ENCODE peak calls at places on chromosomes 6 and 20, in seven cellular contexts. One of them, this sample, is unnamed.

GRCh38 chr6:167404385-167405049 is 79.6 kb downstream of the TTLL2 start:
- DNase-seq in CD8-positive, alpha-beta memory T cell: no peak
- DNase-seq in HepG2: no peak
- DNase-seq in foreskin fibroblast: no peak
- DNase-seq in GM06990: no peak
- DNase-seq in AG09309: no peak
- DNase-seq in stomach: no peak
- DNase-seq in this sample: no peak

GRCh38 chr6:38349795-38350194 is 289.9 kb downstream of the BTBD9 start:
- DNase-seq in stomach: no peak
- DNase-seq in HepG2: no peak
- DNase-seq in GM06990: no peak
- DNase-seq in AG09309: peak; percentile 76
- DNase-seq in foreskin fibroblast: peak; percentile 27
- DNase-seq in CD8-positive, alpha-beta memory T cell: no peak
- DNase-seq in this sample: peak; percentile 41

GRCh38 chr6:127737009-127737486 is 160.1 kb downstream of the C6orf58 start:
- DNase-seq in stomach: peak; percentile 45
- DNase-seq in CD8-positive, alpha-beta memory T cell: peak; percentile 57
- DNase-seq in AG09309: peak; percentile 33
- DNase-seq in HepG2: peak; percentile 63
- DNase-seq in foreskin fibroblast: peak; percentile 80
- DNase-seq in GM06990: peak; percentile 1
- DNase-seq in this sample: peak; percentile 23

GRCh38 chr6:5279891-5280338 is 18.6 kb downstream of the FARS2 start:
- DNase-seq in stomach: no peak
- DNase-seq in GM06990: peak; percentile 67
- DNase-seq in foreskin fibroblast: no peak
- DNase-seq in CD8-positive, alpha-beta memory T cell: no peak
- DNase-seq in AG09309: no peak
- DNase-seq in HepG2: no peak
- DNase-seq in this sample: no peak

GRCh38 chr20:10848810-10849370 is 175.1 kb upstream of the JAG1 start:
- DNase-seq in HepG2: peak; percentile 93
- DNase-seq in AG09309: peak; percentile 87
- DNase-seq in stomach: no peak
- DNase-seq in foreskin fibroblast: peak; percentile 94
- DNase-seq in CD8-positive, alpha-beta memory T cell: no peak
- DNase-seq in GM06990: no peak
- DNase-seq in this sample: peak; percentile 92

GRCh38 chr6:73802366-73802765 is 106.4 kb downstream of the CD109 start:
- DNase-seq in CD8-positive, alpha-beta memory T cell: no peak
- DNase-seq in AG09309: no peak
- DNase-seq in stomach: no peak
- DNase-seq in HepG2: no peak
- DNase-seq in GM06990: no peak
- DNase-seq in foreskin fibroblast: no peak
- DNase-seq in this sample: no peak

GRCh38 chr6:26216886-26217713 is 129.9 kb downstream of the HFE start:
- DNase-seq in stomach: peak; percentile 84
- DNase-seq in HepG2: peak; percentile 93
- DNase-seq in CD8-positive, alpha-beta memory T cell: no peak
- DNase-seq in AG09309: no peak
- DNase-seq in GM06990: peak; percentile 94
- DNase-seq in foreskin fibroblast: peak; percentile 95
- DNase-seq in this sample: no peak

GRCh38 chr6:139452176-139452876 is 77.9 kb upstream of the CITED2 start:
- DNase-seq in AG09309: peak; percentile 38
- DNase-seq in foreskin fibroblast: peak; percentile 83
- DNase-seq in stomach: no peak
- DNase-seq in GM06990: no peak
- DNase-seq in HepG2: no peak
- DNase-seq in CD8-positive, alpha-beta memory T cell: no peak
- DNase-seq in this sample: peak; percentile 68

GRCh38 chr6:37819802-37820712 is 530 bp downstream of the ZFAND3 start:
- DNase-seq in HepG2: peak; percentile 54
- DNase-seq in foreskin fibroblast: peak; percentile 91
- DNase-seq in stomach: peak; percentile 42
- DNase-seq in CD8-positive, alpha-beta memory T cell: peak; percentile 46
- DNase-seq in GM06990: peak; percentile 44
- DNase-seq in AG09309: no peak
- DNase-seq in this sample: no peak

GRCh38 chr6:127971945-127972391 is 71.1 kb upstream of the THEMIS start:
- DNase-seq in CD8-positive, alpha-beta memory T cell: peak; percentile 82
- DNase-seq in foreskin fibroblast: peak; percentile 27
- DNase-seq in HepG2: peak; percentile 6
- DNase-seq in stomach: no peak
- DNase-seq in GM06990: no peak
- DNase-seq in AG09309: peak; percentile 46
- DNase-seq in this sample: peak; percentile 38

GRCh38 chr6:13203145-13203544 is 125.2 kb downstream of the TBC1D7 start:
- DNase-seq in stomach: no peak
- DNase-seq in HepG2: no peak
- DNase-seq in AG09309: no peak
- DNase-seq in GM06990: no peak
- DNase-seq in foreskin fibroblast: no peak
- DNase-seq in CD8-positive, alpha-beta memory T cell: no peak
- DNase-seq in this sample: no peak

GRCh38 chr6:35295521-35296315 is 1.9 kb upstream of the DEF6 start:
- DNase-seq in CD8-positive, alpha-beta memory T cell: no peak
- DNase-seq in AG09309: no peak
- DNase-seq in stomach: no peak
- DNase-seq in HepG2: no peak
- DNase-seq in GM06990: no peak
- DNase-seq in foreskin fibroblast: no peak
- DNase-seq in this sample: no peak

GRCh38 chr20:53530440-53530839 is 63.2 kb downstream of the ZNF217 start:
- DNase-seq in GM06990: no peak
- DNase-seq in stomach: no peak
- DNase-seq in AG09309: no peak
- DNase-seq in CD8-positive, alpha-beta memory T cell: no peak
- DNase-seq in foreskin fibroblast: no peak
- DNase-seq in HepG2: no peak
- DNase-seq in this sample: no peak

GRCh38 chr20:45772693-45773092 is 19.0 kb downstream of the WFDC3 start:
- DNase-seq in foreskin fibroblast: peak; percentile 8
- DNase-seq in GM06990: no peak
- DNase-seq in stomach: no peak
- DNase-seq in HepG2: no peak
- DNase-seq in AG09309: no peak
- DNase-seq in CD8-positive, alpha-beta memory T cell: no peak
- DNase-seq in this sample: no peak

GRCh38 chr20:58781138-58781537 is 69.6 kb downstream of the GNAS-AS1 start:
- DNase-seq in HepG2: no peak
- DNase-seq in stomach: no peak
- DNase-seq in AG09309: no peak
- DNase-seq in CD8-positive, alpha-beta memory T cell: no peak
- DNase-seq in GM06990: no peak
- DNase-seq in foreskin fibroblast: no peak
- DNase-seq in this sample: no peak

GRCh38 chr20:62263396-62263795 is 25.1 kb downstream of the OSBPL2 start:
- DNase-seq in GM06990: no peak
- DNase-seq in HepG2: no peak
- DNase-seq in AG09309: no peak
- DNase-seq in stomach: no peak
- DNase-seq in CD8-positive, alpha-beta memory T cell: no peak
- DNase-seq in foreskin fibroblast: no peak
- DNase-seq in this sample: no peak

GRCh38 chr20:62255976-62256375 is 17.7 kb downstream of the OSBPL2 start:
- DNase-seq in GM06990: no peak
- DNase-seq in foreskin fibroblast: no peak
- DNase-seq in stomach: no peak
- DNase-seq in HepG2: no peak
- DNase-seq in AG09309: no peak
- DNase-seq in CD8-positive, alpha-beta memory T cell: no peak
- DNase-seq in this sample: no peak

GRCh38 chr20:62262064-62262463 is 23.7 kb downstream of the OSBPL2 start:
- DNase-seq in GM06990: no peak
- DNase-seq in stomach: no peak
- DNase-seq in AG09309: no peak
- DNase-seq in foreskin fibroblast: no peak
- DNase-seq in HepG2: no peak
- DNase-seq in CD8-positive, alpha-beta memory T cell: no peak
- DNase-seq in this sample: no peak

GRCh38 chr20:62258499-62259293 is 20.4 kb downstream of the OSBPL2 start:
- DNase-seq in HepG2: no peak
- DNase-seq in CD8-positive, alpha-beta memory T cell: no peak
- DNase-seq in GM06990: no peak
- DNase-seq in AG09309: peak; percentile 46
- DNase-seq in stomach: no peak
- DNase-seq in foreskin fibroblast: peak; percentile 91
- DNase-seq in this sample: peak; percentile 48

DNA sequence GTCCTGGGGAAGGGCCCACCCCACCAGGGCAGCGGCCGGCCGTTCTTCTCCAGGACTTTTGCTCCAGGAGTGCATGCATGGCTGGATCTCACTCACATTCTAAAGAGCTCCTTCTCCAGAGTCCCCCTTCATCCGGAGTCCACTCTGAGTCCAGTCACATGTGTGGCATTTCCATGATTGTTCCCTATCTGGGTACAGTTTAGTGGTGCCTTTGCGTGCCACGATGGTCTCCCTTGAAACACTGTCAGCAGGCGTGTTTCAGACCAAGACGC is 20.9 kb downstream of the OSBPL2 start:
- DNase-seq in stomach: no peak
- DNase-seq in GM06990: no peak
- DNase-seq in CD8-positive, alpha-beta memory T cell: no peak
- DNase-seq in AG09309: no peak
- DNase-seq in foreskin fibroblast: no peak
- DNase-seq in HepG2: no peak
- DNase-seq in this sample: no peak
- H3K4me3 ChIP-seq in stomach: no peak overlapping the region
- H3K4me3 ChIP-seq in GM06990: no peak overlapping the region
- H3K4me3 ChIP-seq in CD8-positive, alpha-beta memory T cell: no peak overlapping the region
- H3K4me3 ChIP-seq in AG09309: no peak overlapping the region
- H3K4me3 ChIP-seq in foreskin fibroblast: no peak overlapping the region
- H3K4me3 ChIP-seq in HepG2: no peak overlapping the region
- H3K4me3 ChIP-seq in this sample: no peak overlapping the region

GRCh38 chr6:45479834-45480696 is 102.3 kb upstream of the SUPT3H start:
- DNase-seq in CD8-positive, alpha-beta memory T cell: no peak
- DNase-seq in GM06990: peak; percentile 25
- DNase-seq in AG09309: peak; percentile 78
- DNase-seq in stomach: no peak
- DNase-seq in HepG2: no peak
- DNase-seq in foreskin fibroblast: peak; percentile 75
- DNase-seq in this sample: peak; percentile 94
- H3K4me3 ChIP-seq in CD8-positive, alpha-beta memory T cell: no peak overlapping the region
- H3K4me3 ChIP-seq in GM06990: no peak overlapping the region
- H3K4me3 ChIP-seq in AG09309: no peak overlapping the region
- H3K4me3 ChIP-seq in stomach: no peak overlapping the region
- H3K4me3 ChIP-seq in HepG2: no peak overlapping the region
- H3K4me3 ChIP-seq in foreskin fibroblast: no peak overlapping the region
- H3K4me3 ChIP-seq in this sample: no peak overlapping the region

DNA sequence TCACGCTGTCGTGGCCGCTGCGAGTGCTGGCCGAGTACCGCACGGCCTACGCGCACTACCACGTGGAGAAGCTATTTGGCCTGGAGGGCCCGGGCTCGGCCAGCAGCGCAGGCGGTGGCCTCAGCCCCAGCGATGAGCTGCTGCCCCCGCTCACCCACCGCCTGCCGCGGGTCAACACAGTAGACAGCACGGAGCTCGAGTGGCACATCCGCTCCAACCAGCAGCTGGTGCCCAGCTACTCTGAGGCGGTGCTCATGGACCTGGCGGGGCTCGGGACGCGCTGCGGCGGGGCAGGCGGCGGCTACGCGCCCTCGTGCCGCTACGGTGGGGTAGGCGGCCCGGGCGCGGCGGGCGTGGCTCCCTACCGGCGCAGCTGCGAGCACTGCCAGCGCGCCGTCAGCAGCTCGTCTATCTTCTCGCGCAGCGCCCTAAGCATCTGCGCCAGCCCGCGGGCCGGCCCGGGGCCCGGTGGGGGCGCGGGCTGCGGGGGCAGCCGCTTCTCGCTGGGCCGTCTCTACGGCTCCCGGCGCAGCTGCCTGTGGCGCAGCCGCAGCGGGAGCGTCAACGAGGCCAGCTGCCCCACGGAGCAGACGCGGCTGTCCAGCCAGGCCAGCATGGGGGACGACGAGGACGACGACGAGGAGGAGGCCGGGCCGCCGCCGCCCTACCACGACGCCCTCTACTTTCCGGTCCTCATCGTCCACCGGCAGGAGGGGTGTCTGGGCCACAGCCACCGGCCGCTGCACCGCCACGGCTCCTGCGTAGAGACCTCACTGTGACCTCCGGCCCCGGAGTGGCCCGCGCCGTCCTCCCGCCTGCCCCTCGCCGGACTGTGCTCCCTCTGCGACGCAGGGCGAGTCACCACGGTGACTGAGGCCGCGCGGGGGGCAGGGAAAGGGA is 5.7 kb downstream of the TMEM151B start:
- DNase-seq in CD8-positive, alpha-beta memory T cell: no peak
- DNase-seq in HepG2: no peak
- DNase-seq in AG09309: no peak
- DNase-seq in GM06990: no peak
- DNase-seq in foreskin fibroblast: peak; percentile 38
- DNase-seq in stomach: no peak
- DNase-seq in this sample: no peak
- H3K4me3 ChIP-seq in CD8-positive, alpha-beta memory T cell: no peak overlapping the region
- H3K4me3 ChIP-seq in HepG2: peak overlapping the region; percentile 62
- H3K4me3 ChIP-seq in AG09309: no peak overlapping the region
- H3K4me3 ChIP-seq in GM06990: no peak overlapping the region
- H3K4me3 ChIP-seq in foreskin fibroblast: no peak overlapping the region
- H3K4me3 ChIP-seq in stomach: peak overlapping the region; percentile 46
- H3K4me3 ChIP-seq in this sample: peak overlapping the region; percentile 20

GRCh38 chr20:22801528-22801927 is 217.2 kb upstream of the FOXA2 start:
- DNase-seq in AG09309: no peak
- DNase-seq in CD8-positive, alpha-beta memory T cell: no peak
- DNase-seq in GM06990: no peak
- DNase-seq in foreskin fibroblast: peak; percentile 70
- DNase-seq in HepG2: no peak
- DNase-seq in stomach: no peak
- DNase-seq in this sample: no peak
- H3K4me3 ChIP-seq in AG09309: no peak overlapping the region
- H3K4me3 ChIP-seq in CD8-positive, alpha-beta memory T cell: no peak overlapping the region
- H3K4me3 ChIP-seq in GM06990: no peak overlapping the region
- H3K4me3 ChIP-seq in foreskin fibroblast: no peak overlapping the region
- H3K4me3 ChIP-seq in HepG2: no peak overlapping the region
- H3K4me3 ChIP-seq in stomach: no peak overlapping the region
- H3K4me3 ChIP-seq in this sample: no peak overlapping the region